ENCODE peak calls at places on chromosomes 2 and 18, in ten cellular contexts. T, S, U, M, A, Z, G, C, J and V are unnamed samples.

GRCh38 chr2:10255189-10256030 is 47.3 kb upstream of the HPCAL1 start:
- DNase-seq in T (no peak), S (no peak), U (no peak), M (no peak), A (no peak), Z (peak), G (no peak), C (no peak), J (no peak), V (no peak)

GRCh38 chr2:105925390-105925789 is 180.7 kb downstream of the NCK2 start:
- DNase-seq in T (no peak), S (no peak), U (no peak), M (no peak), A (no peak), Z (no peak), G (no peak), C (no peak), J (no peak), V (no peak)

GRCh38 chr2:215826838-215827441 is 186.4 kb downstream of the MREG start:
- DNase-seq in T (peak), S (peak), U (no peak), M (no peak), A (peak), Z (no peak), G (no peak), C (peak), J (no peak), V (no peak)

GRCh38 chr2:163711699-163712098 is 24.1 kb downstream of the FIGN start:
- DNase-seq in T (no peak), S (no peak), U (no peak), M (no peak), A (no peak), Z (no peak), G (no peak), C (no peak), J (no peak), V (no peak)

GRCh38 chr2:130019402-130019801 is 39.9 kb downstream of the RAB6C start:
- DNase-seq in T (no peak), S (no peak), U (no peak), M (no peak), A (no peak), Z (no peak), G (no peak), C (no peak), J (no peak), V (no peak)

GRCh38 chr2:113894156-113894743 is 4.4 kb downstream of the ACTR3 start:
- DNase-seq in T (peak), S (peak), U (no peak), M (no peak), A (peak), Z (no peak), G (no peak), C (peak), J (no peak), V (peak)

GRCh38 chr2:238182362-238182761 is 21.1 kb downstream of the ILKAP start:
- DNase-seq in T (no peak), S (no peak), U (no peak), M (no peak), A (no peak), Z (no peak), G (no peak), C (no peak), J (no peak), V (no peak)

GRCh38 chr18:36692331-36692730 is 136.5 kb downstream of the TPGS2 start:
- DNase-seq in T (no peak), S (no peak), U (no peak), M (no peak), A (no peak), Z (no peak), G (no peak), C (peak), J (no peak), V (no peak)

GRCh38 chr2:9782197-9782719 is 61.0 kb upstream of the TAF1B start:
- DNase-seq in T (no peak), S (peak), U (no peak), M (no peak), A (no peak), Z (peak), G (no peak), C (no peak), J (no peak), V (peak)

GRCh38 chr2:191569025-191569424 is 108.9 kb upstream of the NABP1 start:
- DNase-seq in T (peak), S (peak), U (no peak), M (peak), A (peak), Z (no peak), G (no peak), C (no peak), J (no peak), V (no peak)

GRCh38 chr2:239727182-239727775 is 297.9 kb downstream of the NDUFA10 start:
- DNase-seq in T (no peak), S (no peak), U (peak), M (no peak), A (no peak), Z (peak), G (peak), C (no peak), J (no peak), V (no peak)

GRCh38 chr2:119476301-119477117 is 44.9 kb downstream of the TMEM37 start:
- DNase-seq in T (peak), S (peak), U (no peak), M (peak), A (peak), Z (no peak), G (peak), C (peak), J (peak), V (peak)

GRCh38 chr18:67590571-67591141 is 74.1 kb upstream of the DSEL start:
- DNase-seq in T (peak), S (no peak), U (no peak), M (no peak), A (peak), Z (no peak), G (no peak), C (peak), J (no peak), V (no peak)

GRCh38 chr2:21754164-21754788 is 630.5 kb downstream of the TDRD15 start:
- DNase-seq in T (no peak), S (no peak), U (no peak), M (no peak), A (peak), Z (no peak), G (no peak), C (no peak), J (no peak), V (peak)

GRCh38 chr2:239553376-239554000 is 152.7 kb upstream of the HDAC4 start:
- DNase-seq in T (no peak), S (no peak), U (no peak), M (no peak), A (no peak), Z (no peak), G (peak), C (no peak), J (no peak), V (no peak)

GRCh38 chr2:169670215-169670651 is 24.0 kb downstream of the CFAP210 start:
- DNase-seq in T (peak), S (no peak), U (no peak), M (no peak), A (no peak), Z (no peak), G (no peak), C (peak), J (no peak), V (no peak)

GRCh38 chr2:238158807-238159539 is at the start of gene ERFE:
- DNase-seq in T (peak), S (peak), U (no peak), M (peak), A (peak), Z (no peak), G (peak), C (no peak), J (peak), V (peak)

GRCh38 chr2:107025869-107026380 is 140.0 kb upstream of the ST6GAL2 start:
- DNase-seq in T (no peak), S (peak), U (no peak), M (no peak), A (no peak), Z (no peak), G (no peak), C (peak), J (no peak), V (no peak)

GRCh38 chr2:224865016-224865415 is 148.9 kb upstream of the CCDC195 start:
- DNase-seq in T (peak), S (no peak), U (no peak), M (no peak), A (no peak), Z (no peak), G (no peak), C (peak), J (no peak), V (no peak)

GRCh38 chr18:10928971-10929373 is 220.4 kb downstream of the PIEZO2 start:
- DNase-seq in T (no peak), S (no peak), U (no peak), M (no peak), A (no peak), Z (no peak), G (no peak), C (peak), J (no peak), V (no peak)

GRCh38 chr2:13558368-13558767 is 841.6 kb downstream of the TRIB2 start:
- DNase-seq in T (no peak), S (peak), U (no peak), M (no peak), A (no peak), Z (no peak), G (no peak), C (peak), J (no peak), V (no peak)

GRCh38 chr2:152409691-152410597 is 75.0 kb downstream of the FMNL2 start:
- DNase-seq in T (no peak), S (no peak), U (no peak), M (no peak), A (no peak), Z (no peak), G (no peak), C (no peak), J (no peak), V (no peak)

GRCh38 chr18:56245856-56246575 is 392.4 kb downstream of the TXNL1 start:
- DNase-seq in T (peak), S (peak), U (no peak), M (peak), A (no peak), Z (no peak), G (no peak), C (peak), J (no peak), V (no peak)

GRCh38 chr18:2978208-2978607 is 34.7 kb downstream of the LPIN2 start:
- DNase-seq in T (no peak), S (no peak), U (no peak), M (no peak), A (no peak), Z (no peak), G (no peak), C (peak), J (no peak), V (no peak)

GRCh38 chr2:73069855-73070650 is 1.5 kb downstream of the SFXN5 start:
- DNase-seq in T (no peak), S (no peak), U (no peak), M (no peak), A (no peak), Z (no peak), G (no peak), C (peak), J (no peak), V (no peak)

GRCh38 chr18:8895341-8895740 is 190.0 kb downstream of the MTCL1 start:
- DNase-seq in T (no peak), S (no peak), U (no peak), M (no peak), A (no peak), Z (no peak), G (no peak), C (no peak), J (no peak), V (no peak)

GRCh38 chr2:7891312-7891711 is 790.5 kb upstream of the ID2 start:
- DNase-seq in T (no peak), S (no peak), U (no peak), M (no peak), A (peak), Z (no peak), G (no peak), C (no peak), J (no peak), V (no peak)

GRCh38 chr2:224151161-224151560 is 112.1 kb upstream of the SERPINE2 start:
- DNase-seq in T (no peak), S (peak), U (no peak), M (no peak), A (no peak), Z (no peak), G (no peak), C (no peak), J (no peak), V (no peak)

GRCh38 chr18:13181765-13182164 is 36.8 kb upstream of the LDLRAD4 start:
- DNase-seq in T (no peak), S (no peak), U (no peak), M (no peak), A (peak), Z (no peak), G (no peak), C (no peak), J (no peak), V (no peak)

GRCh38 chr2:217203086-217203485 is 343.2 kb upstream of the TNP1 start:
- DNase-seq in T (no peak), S (no peak), U (no peak), M (no peak), A (no peak), Z (no peak), G (no peak), C (no peak), J (no peak), V (no peak)

GRCh38 chr2:170817999-170818293 is 1.3 kb downstream of the GAD1 start:
- DNase-seq in T (no peak), S (no peak), U (no peak), M (peak), A (peak), Z (no peak), G (no peak), C (peak), J (no peak), V (peak)

GRCh38 chr2:105438104-105438929 is 39.5 kb upstream of the FHL2 start:
- DNase-seq in T (no peak), S (no peak), U (no peak), M (peak), A (no peak), Z (no peak), G (no peak), C (peak), J (peak), V (peak)

GRCh38 chr2:239954166-239955085 is 70.7 kb downstream of the NDUFA10 start:
- DNase-seq in T (no peak), S (no peak), U (no peak), M (no peak), A (no peak), Z (peak), G (peak), C (peak), J (no peak), V (no peak)

GRCh38 chr2:3536682-3537632 is 17.6 kb upstream of the ADI1 start:
- DNase-seq in T (peak), S (peak), U (no peak), M (peak), A (peak), Z (no peak), G (peak), C (peak), J (peak), V (peak)

GRCh38 chr2:150587547-150588209 is 100.2 kb upstream of the RND3 start:
- DNase-seq in T (no peak), S (no peak), U (no peak), M (no peak), A (peak), Z (no peak), G (no peak), C (peak), J (no peak), V (no peak)

GRCh38 chr2:55147531-55147930 is 84.6 kb downstream of the CLHC1 start:
- DNase-seq in T (no peak), S (no peak), U (no peak), M (no peak), A (no peak), Z (no peak), G (no peak), C (no peak), J (no peak), V (no peak)
- H3K27ac ChIP-seq in T (no peak), S (no peak), U (no peak), M (no peak), A (no peak), Z (no peak), G (no peak), C (no peak), J (no peak), V (no peak)

GRCh38 chr18:44973282-44973681 is 292.6 kb downstream of the SETBP1 start:
- DNase-seq in T (peak), S (peak), U (no peak), M (peak), A (peak), Z (no peak), G (no peak), C (no peak), J (no peak), V (no peak)
- TF ChIP-seq CTCF in T (peak), S (no peak), U (no peak), M (peak), A (peak), Z (no peak), G (peak), C (no peak), J (peak), V (no peak)

GRCh38 chr2:68696554-68696953 is 38.1 kb upstream of the ARHGAP25 start:
- DNase-seq in T (no peak), S (no peak), U (no peak), M (no peak), A (peak), Z (no peak), G (no peak), C (no peak), J (no peak), V (no peak)
- H3K27ac ChIP-seq in T (no peak), S (no peak), U (no peak), M (no peak), A (peak), Z (no peak), G (no peak), C (no peak), J (no peak), V (no peak)

GRCh38 chr2:241273552-241273988 is 41.9 kb downstream of the HDLBP start:
- DNase-seq in T (peak), S (no peak), U (no peak), M (peak), A (peak), Z (no peak), G (no peak), C (no peak), J (no peak), V (peak)
- TF ChIP-seq CTCF in T (peak), S (no peak), U (no peak), M (peak), A (no peak), Z (no peak), G (no peak), C (no peak), J (no peak), V (peak)

GRCh38 chr2:27379383-27379839 is 1.1 kb downstream of the ZNF513 start:
- DNase-seq in T (peak), S (no peak), U (no peak), M (no peak), A (no peak), Z (no peak), G (no peak), C (no peak), J (no peak), V (no peak)
- H3K27ac ChIP-seq in T (peak), S (peak), U (peak), M (peak), A (peak), Z (peak), G (peak), C (peak), J (peak), V (peak)

GRCh38 chr2:210861038-210861665 is 304.8 kb downstream of the CPS1 start:
- DNase-seq in T (no peak), S (no peak), U (no peak), M (no peak), A (no peak), Z (no peak), G (no peak), C (no peak), J (no peak), V (no peak)

GRCh38 chr2:210863283-210863682 is 306.9 kb downstream of the CPS1 start:
- DNase-seq in T (no peak), S (no peak), U (no peak), M (no peak), A (no peak), Z (no peak), G (no peak), C (no peak), J (no peak), V (no peak)

DNA sequence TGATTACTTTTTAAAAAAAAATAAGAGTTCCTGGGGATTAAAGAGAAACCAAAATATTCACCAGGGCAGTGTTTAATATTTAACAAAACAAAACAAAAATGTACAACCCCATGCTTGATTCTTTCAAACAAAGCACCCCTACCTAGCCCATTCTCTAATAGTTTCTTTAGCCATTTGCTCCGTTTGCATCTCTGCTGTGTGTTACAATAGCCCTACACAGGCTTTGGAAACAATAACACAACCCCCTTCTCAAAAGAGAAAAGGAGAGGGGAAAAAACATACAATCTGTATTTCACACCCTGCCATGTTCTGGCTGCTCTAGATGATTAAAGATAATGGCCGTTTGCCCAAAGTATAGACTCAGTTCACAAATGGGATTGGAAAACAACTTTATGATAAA is 302.9 kb downstream of the CPS1 start:
- DNase-seq in T (no peak), S (no peak), U (no peak), M (peak), A (no peak), Z (no peak), G (no peak), C (no peak), J (no peak), V (no peak)
- TF ChIP-seq CTCF in T (no peak), S (no peak), U (no peak), M (no peak), A (no peak), Z (no peak), G (no peak), C (no peak), J (no peak), V (no peak)

GRCh38 chr2:127082974-127083373 is 24.0 kb downstream of the BIN1 start:
- DNase-seq in T (no peak), S (no peak), U (no peak), M (no peak), A (no peak), Z (no peak), G (no peak), C (peak), J (no peak), V (no peak)
- H3K27ac ChIP-seq in T (no peak), S (no peak), U (no peak), M (no peak), A (no peak), Z (peak), G (no peak), C (no peak), J (peak), V (peak)

GRCh38 chr2:25279091-25279651 is 62.6 kb downstream of the DNMT3A start:
- DNase-seq in T (no peak), S (no peak), U (peak), M (no peak), A (no peak), Z (peak), G (peak), C (no peak), J (peak), V (no peak)

GRCh38 chr2:25273985-25274550 is 67.7 kb downstream of the DNMT3A start:
- DNase-seq in T (no peak), S (no peak), U (no peak), M (no peak), A (no peak), Z (no peak), G (no peak), C (no peak), J (no peak), V (no peak)

GRCh38 chr2:25275575-25275965 is 66.2 kb downstream of the DNMT3A start:
- DNase-seq in T (no peak), S (no peak), U (no peak), M (no peak), A (no peak), Z (no peak), G (no peak), C (no peak), J (no peak), V (no peak)

GRCh38 chr2:25274868-25275574 is 66.7 kb downstream of the DNMT3A start:
- DNase-seq in T (no peak), S (no peak), U (no peak), M (no peak), A (no peak), Z (peak), G (no peak), C (peak), J (peak), V (no peak)

GRCh38 chr2:25276569-25277465 is 64.9 kb downstream of the DNMT3A start:
- DNase-seq in T (no peak), S (no peak), U (peak), M (peak), A (peak), Z (peak), G (peak), C (no peak), J (peak), V (no peak)
- TF ChIP-seq CTCF in T (peak), S (peak), U (peak), M (peak), A (peak), Z (peak), G (peak), C (peak), J (peak), V (peak)

GRCh38 chr2:62202729-62203128 is 6.8 kb downstream of the B3GNT2 start:
- DNase-seq in T (no peak), S (no peak), U (no peak), M (no peak), A (no peak), Z (no peak), G (no peak), C (no peak), J (no peak), V (no peak)

GRCh38 chr2:62204998-62205496 is 9.1 kb downstream of the B3GNT2 start:
- DNase-seq in T (no peak), S (no peak), U (peak), M (no peak), A (no peak), Z (no peak), G (no peak), C (no peak), J (no peak), V (no peak)

GRCh38 chr2:62202019-62202722 is 6.3 kb downstream of the B3GNT2 start:
- DNase-seq in T (no peak), S (no peak), U (no peak), M (no peak), A (no peak), Z (no peak), G (no peak), C (no peak), J (no peak), V (no peak)

GRCh38 chr2:62205554-62205953 is 9.6 kb downstream of the B3GNT2 start:
- DNase-seq in T (no peak), S (no peak), U (no peak), M (no peak), A (peak), Z (no peak), G (no peak), C (no peak), J (no peak), V (no peak)

DNA sequence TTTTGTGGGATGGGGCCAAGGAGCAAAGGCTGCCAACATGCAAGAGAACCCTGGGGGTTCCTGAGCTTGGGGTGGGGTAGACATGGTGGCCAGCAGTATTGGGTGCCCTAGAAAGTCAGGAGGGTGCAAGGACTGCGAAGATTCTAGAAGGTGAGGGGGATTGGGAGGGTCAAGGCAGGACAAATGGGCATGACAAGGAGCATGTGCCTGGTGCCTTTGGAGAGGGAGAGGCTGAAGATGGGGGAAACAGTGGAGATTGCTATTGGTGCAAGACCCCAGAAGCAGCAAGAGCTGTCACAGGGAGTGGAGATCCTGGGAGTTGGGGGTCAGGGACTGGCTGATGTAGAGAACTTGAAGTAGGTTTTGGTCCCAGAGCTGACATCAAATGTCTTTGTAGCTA is 7.5 kb downstream of the B3GNT2 start:
- DNase-seq in T (no peak), S (no peak), U (no peak), M (no peak), A (no peak), Z (no peak), G (no peak), C (no peak), J (no peak), V (no peak)
- H3K27ac ChIP-seq in T (no peak), S (no peak), U (no peak), M (no peak), A (no peak), Z (no peak), G (no peak), C (no peak), J (no peak), V (no peak)